ENCODE peak calls at places on chromosome 21, in nine cellular contexts. One of them, this sample, is unnamed.

GRCh38 chr21:19535356-19535755 is 1131.8 kb upstream of the TMPRSS15 start:
- DNase-seq in NT2/D1: no peak
- DNase-seq in left colon: no peak
- DNase-seq in NCI-H1105 treated with DMSO at 0.1 percent for 48 hours: no peak
- DNase-seq in BJ: no peak
- DNase-seq in activated T-helper 9 cell treated with anti-CD3 and anti-CD28 coated beads, Interleukin-2, amount 50 U/mL, for 16 hours: no peak
- DNase-seq in cardiac fibroblast: no peak
- DNase-seq in activated CD4-positive, alpha-beta T cell treated with anti-CD3 and anti-CD28 coated beads for 24 hours: no peak
- DNase-seq in WTC11: no peak
- DNase-seq in this sample: no peak

GRCh38 chr21:43727571-43728466 is 8.9 kb downstream of the PDXK start:
- DNase-seq in BJ: no peak
- DNase-seq in activated T-helper 9 cell treated with anti-CD3 and anti-CD28 coated beads, Interleukin-2, amount 50 U/mL, for 16 hours: no peak
- DNase-seq in left colon: peak; percentile 51
- DNase-seq in NCI-H1105 treated with DMSO at 0.1 percent for 48 hours: no peak
- DNase-seq in NT2/D1: no peak
- DNase-seq in WTC11: peak; percentile 35
- DNase-seq in cardiac fibroblast: no peak
- DNase-seq in activated CD4-positive, alpha-beta T cell treated with anti-CD3 and anti-CD28 coated beads for 24 hours: no peak
- DNase-seq in this sample: no peak

GRCh38 chr21:43723648-43724047 is 4.7 kb downstream of the PDXK start:
- DNase-seq in NCI-H1105 treated with DMSO at 0.1 percent for 48 hours: no peak
- DNase-seq in left colon: no peak
- DNase-seq in BJ: no peak
- DNase-seq in NT2/D1: no peak
- DNase-seq in activated CD4-positive, alpha-beta T cell treated with anti-CD3 and anti-CD28 coated beads for 24 hours: no peak
- DNase-seq in cardiac fibroblast: no peak
- DNase-seq in activated T-helper 9 cell treated with anti-CD3 and anti-CD28 coated beads, Interleukin-2, amount 50 U/mL, for 16 hours: no peak
- DNase-seq in WTC11: no peak
- DNase-seq in this sample: no peak

GRCh38 chr21:27425172-27425571 is 458.3 kb upstream of the ADAMTS5 start:
- DNase-seq in BJ: no peak
- DNase-seq in NT2/D1: peak; percentile 25
- DNase-seq in activated CD4-positive, alpha-beta T cell treated with anti-CD3 and anti-CD28 coated beads for 24 hours: no peak
- DNase-seq in left colon: no peak
- DNase-seq in cardiac fibroblast: peak; percentile 34
- DNase-seq in WTC11: no peak
- DNase-seq in activated T-helper 9 cell treated with anti-CD3 and anti-CD28 coated beads, Interleukin-2, amount 50 U/mL, for 16 hours: no peak
- DNase-seq in NCI-H1105 treated with DMSO at 0.1 percent for 48 hours: no peak
- DNase-seq in this sample: no peak

GRCh38 chr21:42218836-42219605 is at the start of gene ABCG1:
- DNase-seq in cardiac fibroblast: peak; percentile 29
- DNase-seq in NCI-H1105 treated with DMSO at 0.1 percent for 48 hours: peak; percentile 38
- DNase-seq in WTC11: peak; percentile 78
- DNase-seq in left colon: no peak
- DNase-seq in NT2/D1: peak; percentile 42
- DNase-seq in activated CD4-positive, alpha-beta T cell treated with anti-CD3 and anti-CD28 coated beads for 24 hours: peak; percentile 52
- DNase-seq in activated T-helper 9 cell treated with anti-CD3 and anti-CD28 coated beads, Interleukin-2, amount 50 U/mL, for 16 hours: no peak
- DNase-seq in BJ: no peak
- DNase-seq in this sample: no peak

GRCh38 chr21:44867999-44868700 is 5.3 kb downstream of the PTTG1IP start:
- DNase-seq in NT2/D1: no peak
- DNase-seq in BJ: no peak
- DNase-seq in activated T-helper 9 cell treated with anti-CD3 and anti-CD28 coated beads, Interleukin-2, amount 50 U/mL, for 16 hours: peak; percentile 24
- DNase-seq in left colon: no peak
- DNase-seq in WTC11: no peak
- DNase-seq in NCI-H1105 treated with DMSO at 0.1 percent for 48 hours: no peak
- DNase-seq in cardiac fibroblast: no peak
- DNase-seq in activated CD4-positive, alpha-beta T cell treated with anti-CD3 and anti-CD28 coated beads for 24 hours: no peak
- DNase-seq in this sample: no peak

GRCh38 chr21:38843379-38843778 is 37.6 kb downstream of the ETS2 start:
- DNase-seq in WTC11: no peak
- DNase-seq in activated CD4-positive, alpha-beta T cell treated with anti-CD3 and anti-CD28 coated beads for 24 hours: no peak
- DNase-seq in BJ: no peak
- DNase-seq in NT2/D1: no peak
- DNase-seq in left colon: no peak
- DNase-seq in cardiac fibroblast: no peak
- DNase-seq in NCI-H1105 treated with DMSO at 0.1 percent for 48 hours: no peak
- DNase-seq in activated T-helper 9 cell treated with anti-CD3 and anti-CD28 coated beads, Interleukin-2, amount 50 U/mL, for 16 hours: no peak
- DNase-seq in this sample: no peak

GRCh38 chr21:42463861-42464515 is 32.0 kb downstream of the RSPH1 start:
- DNase-seq in activated CD4-positive, alpha-beta T cell treated with anti-CD3 and anti-CD28 coated beads for 24 hours: peak; percentile 48
- DNase-seq in activated T-helper 9 cell treated with anti-CD3 and anti-CD28 coated beads, Interleukin-2, amount 50 U/mL, for 16 hours: peak; percentile 57
- DNase-seq in BJ: no peak
- DNase-seq in WTC11: peak; percentile 79
- DNase-seq in NCI-H1105 treated with DMSO at 0.1 percent for 48 hours: no peak
- DNase-seq in left colon: peak; percentile 55
- DNase-seq in cardiac fibroblast: peak; percentile 51
- DNase-seq in NT2/D1: no peak
- DNase-seq in this sample: peak; percentile 16

GRCh38 chr21:42453301-42454220 is 42.5 kb downstream of the RSPH1 start:
- DNase-seq in BJ: no peak
- DNase-seq in WTC11: no peak
- DNase-seq in cardiac fibroblast: no peak
- DNase-seq in activated T-helper 9 cell treated with anti-CD3 and anti-CD28 coated beads, Interleukin-2, amount 50 U/mL, for 16 hours: no peak
- DNase-seq in activated CD4-positive, alpha-beta T cell treated with anti-CD3 and anti-CD28 coated beads for 24 hours: no peak
- DNase-seq in NT2/D1: no peak
- DNase-seq in left colon: peak; percentile 19
- DNase-seq in NCI-H1105 treated with DMSO at 0.1 percent for 48 hours: no peak
- DNase-seq in this sample: no peak

GRCh38 chr21:43988506-43989230 is 23.4 kb upstream of the TRAPPC10 start:
- DNase-seq in activated CD4-positive, alpha-beta T cell treated with anti-CD3 and anti-CD28 coated beads for 24 hours: no peak
- DNase-seq in activated T-helper 9 cell treated with anti-CD3 and anti-CD28 coated beads, Interleukin-2, amount 50 U/mL, for 16 hours: no peak
- DNase-seq in NT2/D1: no peak
- DNase-seq in WTC11: no peak
- DNase-seq in left colon: no peak
- DNase-seq in cardiac fibroblast: no peak
- DNase-seq in BJ: no peak
- DNase-seq in NCI-H1105 treated with DMSO at 0.1 percent for 48 hours: no peak
- DNase-seq in this sample: no peak

GRCh38 chr21:44931501-44932365 is 8.1 kb upstream of the SLX9 start:
- DNase-seq in left colon: no peak
- DNase-seq in activated CD4-positive, alpha-beta T cell treated with anti-CD3 and anti-CD28 coated beads for 24 hours: no peak
- DNase-seq in BJ: no peak
- DNase-seq in activated T-helper 9 cell treated with anti-CD3 and anti-CD28 coated beads, Interleukin-2, amount 50 U/mL, for 16 hours: no peak
- DNase-seq in NCI-H1105 treated with DMSO at 0.1 percent for 48 hours: no peak
- DNase-seq in WTC11: no peak
- DNase-seq in NT2/D1: no peak
- DNase-seq in cardiac fibroblast: no peak
- DNase-seq in this sample: no peak

GRCh38 chr21:32578107-32578691 is 7.1 kb downstream of the TCP10L start:
- DNase-seq in WTC11: peak; percentile 72
- DNase-seq in BJ: no peak
- DNase-seq in activated CD4-positive, alpha-beta T cell treated with anti-CD3 and anti-CD28 coated beads for 24 hours: no peak
- DNase-seq in NCI-H1105 treated with DMSO at 0.1 percent for 48 hours: no peak
- DNase-seq in activated T-helper 9 cell treated with anti-CD3 and anti-CD28 coated beads, Interleukin-2, amount 50 U/mL, for 16 hours: no peak
- DNase-seq in cardiac fibroblast: peak; percentile 17
- DNase-seq in NT2/D1: peak; percentile 39
- DNase-seq in left colon: no peak
- DNase-seq in this sample: no peak

GRCh38 chr21:38326899-38327298 is 70.1 kb downstream of the KCNJ15 start:
- DNase-seq in left colon: no peak
- DNase-seq in BJ: no peak
- DNase-seq in NCI-H1105 treated with DMSO at 0.1 percent for 48 hours: no peak
- DNase-seq in activated CD4-positive, alpha-beta T cell treated with anti-CD3 and anti-CD28 coated beads for 24 hours: no peak
- DNase-seq in WTC11: no peak
- DNase-seq in activated T-helper 9 cell treated with anti-CD3 and anti-CD28 coated beads, Interleukin-2, amount 50 U/mL, for 16 hours: no peak
- DNase-seq in NT2/D1: no peak
- DNase-seq in cardiac fibroblast: no peak
- DNase-seq in this sample: no peak

GRCh38 chr21:41600556-41600955 is 92.6 kb upstream of the TMPRSS2 start:
- DNase-seq in activated CD4-positive, alpha-beta T cell treated with anti-CD3 and anti-CD28 coated beads for 24 hours: no peak
- DNase-seq in NCI-H1105 treated with DMSO at 0.1 percent for 48 hours: no peak
- DNase-seq in NT2/D1: no peak
- DNase-seq in cardiac fibroblast: no peak
- DNase-seq in left colon: peak; percentile 19
- DNase-seq in BJ: no peak
- DNase-seq in WTC11: no peak
- DNase-seq in activated T-helper 9 cell treated with anti-CD3 and anti-CD28 coated beads, Interleukin-2, amount 50 U/mL, for 16 hours: no peak
- DNase-seq in this sample: no peak

GRCh38 chr21:32807717-32808380 is 36.3 kb upstream of the PAXBP1 start:
- DNase-seq in NCI-H1105 treated with DMSO at 0.1 percent for 48 hours: no peak
- DNase-seq in cardiac fibroblast: peak; percentile 69
- DNase-seq in left colon: no peak
- DNase-seq in activated CD4-positive, alpha-beta T cell treated with anti-CD3 and anti-CD28 coated beads for 24 hours: no peak
- DNase-seq in activated T-helper 9 cell treated with anti-CD3 and anti-CD28 coated beads, Interleukin-2, amount 50 U/mL, for 16 hours: no peak
- DNase-seq in WTC11: no peak
- DNase-seq in NT2/D1: peak; percentile 33
- DNase-seq in BJ: no peak
- DNase-seq in this sample: peak; percentile 36

GRCh38 chr21:15406791-15407190 is 323.0 kb upstream of the USP25 start:
- DNase-seq in WTC11: no peak
- DNase-seq in BJ: no peak
- DNase-seq in activated CD4-positive, alpha-beta T cell treated with anti-CD3 and anti-CD28 coated beads for 24 hours: no peak
- DNase-seq in NCI-H1105 treated with DMSO at 0.1 percent for 48 hours: no peak
- DNase-seq in left colon: no peak
- DNase-seq in activated T-helper 9 cell treated with anti-CD3 and anti-CD28 coated beads, Interleukin-2, amount 50 U/mL, for 16 hours: no peak
- DNase-seq in cardiac fibroblast: no peak
- DNase-seq in NT2/D1: no peak
- DNase-seq in this sample: no peak

GRCh38 chr21:42233067-42233981 is 14.4 kb downstream of the ABCG1 start:
- DNase-seq in WTC11: peak; percentile 24
- DNase-seq in BJ: no peak
- DNase-seq in cardiac fibroblast: peak; percentile 77
- DNase-seq in activated T-helper 9 cell treated with anti-CD3 and anti-CD28 coated beads, Interleukin-2, amount 50 U/mL, for 16 hours: peak; percentile 65
- DNase-seq in NT2/D1: no peak
- DNase-seq in NCI-H1105 treated with DMSO at 0.1 percent for 48 hours: no peak
- DNase-seq in left colon: peak; percentile 83
- DNase-seq in activated CD4-positive, alpha-beta T cell treated with anti-CD3 and anti-CD28 coated beads for 24 hours: peak; percentile 60
- DNase-seq in this sample: no peak